ENCODE peak calls at places on chromosomes 11 and 22, in four cellular contexts. One of them, this sample, is unnamed.

GRCh38 chr11:68970921-68971636 is 9.7 kb downstream of the MRGPRD start:
- DNase-seq in mucosa of descending colon: no peak
- DNase-seq in neural progenitor cell: no peak
- DNase-seq in lower lobe of right lung: peak; percentile 15
- DNase-seq in this sample: no peak

GRCh38 chr22:34454598-34454997 is 534.3 kb upstream of the LARGE1 start:
- DNase-seq in mucosa of descending colon: no peak
- DNase-seq in lower lobe of right lung: no peak
- DNase-seq in neural progenitor cell: no peak
- DNase-seq in this sample: no peak

GRCh38 chr11:70532066-70532440 is 133.7 kb downstream of the CTTN start:
- DNase-seq in neural progenitor cell: no peak
- DNase-seq in mucosa of descending colon: peak; percentile 3
- DNase-seq in lower lobe of right lung: no peak
- DNase-seq in this sample: no peak

GRCh38 chr11:12410006-12410728 is 32.8 kb downstream of the PARVA start:
- DNase-seq in lower lobe of right lung: no peak
- DNase-seq in mucosa of descending colon: no peak
- DNase-seq in neural progenitor cell: peak; percentile 44
- DNase-seq in this sample: no peak

GRCh38 chr11:130622126-130622525 is 173.7 kb downstream of the ADAMTS15 start:
- DNase-seq in neural progenitor cell: no peak
- DNase-seq in mucosa of descending colon: no peak
- DNase-seq in lower lobe of right lung: no peak
- DNase-seq in this sample: no peak

GRCh38 chr11:85634747-85635146 is 6.4 kb downstream of the TMEM126B start:
- DNase-seq in lower lobe of right lung: no peak
- DNase-seq in mucosa of descending colon: no peak
- DNase-seq in neural progenitor cell: no peak
- DNase-seq in this sample: no peak

GRCh38 chr11:73229321-73230275 is 11.5 kb downstream of the P2RY2 start:
- DNase-seq in mucosa of descending colon: no peak
- DNase-seq in lower lobe of right lung: no peak
- DNase-seq in neural progenitor cell: no peak
- DNase-seq in this sample: no peak

GRCh38 chr11:86072211-86072610 is 3.3 kb upstream of the PICALM start:
- DNase-seq in mucosa of descending colon: no peak
- DNase-seq in neural progenitor cell: no peak
- DNase-seq in lower lobe of right lung: no peak
- DNase-seq in this sample: no peak

GRCh38 chr11:122796128-122796717 is 42.1 kb upstream of the CRTAM start:
- DNase-seq in lower lobe of right lung: peak; percentile 60
- DNase-seq in neural progenitor cell: peak; percentile 59
- DNase-seq in mucosa of descending colon: peak; percentile 70
- DNase-seq in this sample: no peak

GRCh38 chr11:68843703-68844312 is 2.1 kb upstream of the CPT1A start:
- DNase-seq in mucosa of descending colon: peak; percentile 96
- DNase-seq in lower lobe of right lung: peak; percentile 93
- DNase-seq in neural progenitor cell: peak; percentile 57
- DNase-seq in this sample: no peak

GRCh38 chr11:71120346-71120963 is 131.9 kb downstream of the SHANK2 start:
- DNase-seq in lower lobe of right lung: peak; percentile 56
- DNase-seq in mucosa of descending colon: peak; percentile 49
- DNase-seq in neural progenitor cell: peak; percentile 84
- DNase-seq in this sample: no peak

GRCh38 chr11:117999354-117999993 is 13.3 kb downstream of the IL10RA start:
- DNase-seq in neural progenitor cell: no peak
- DNase-seq in lower lobe of right lung: no peak
- DNase-seq in mucosa of descending colon: no peak
- DNase-seq in this sample: no peak

GRCh38 chr22:38175206-38176118 is 6.2 kb downstream of the PLA2G6 start:
- DNase-seq in neural progenitor cell: no peak
- DNase-seq in mucosa of descending colon: no peak
- DNase-seq in lower lobe of right lung: no peak
- DNase-seq in this sample: no peak

GRCh38 chr22:20549232-20549841 is 41.9 kb downstream of the MED15 start:
- DNase-seq in neural progenitor cell: no peak
- DNase-seq in mucosa of descending colon: peak; percentile 2
- DNase-seq in lower lobe of right lung: peak; percentile 48
- DNase-seq in this sample: no peak

GRCh38 chr22:22753526-22754267 is 109.3 kb downstream of the GGTLC2 start:
- DNase-seq in mucosa of descending colon: peak; percentile 82
- DNase-seq in neural progenitor cell: peak; percentile 70
- DNase-seq in lower lobe of right lung: no peak
- DNase-seq in this sample: no peak

GRCh38 chr22:32720924-32721323 is 80.6 kb upstream of the TIMP3 start:
- DNase-seq in mucosa of descending colon: no peak
- DNase-seq in lower lobe of right lung: no peak
- DNase-seq in neural progenitor cell: no peak
- DNase-seq in this sample: no peak

GRCh38 chr11:129998107-129998506 is 4.5 kb downstream of the PRDM10 start:
- DNase-seq in neural progenitor cell: no peak
- DNase-seq in mucosa of descending colon: no peak
- DNase-seq in lower lobe of right lung: no peak
- DNase-seq in this sample: no peak

GRCh38 chr11:8352852-8353505 is 89.3 kb upstream of the LMO1 start:
- DNase-seq in neural progenitor cell: peak; percentile 29
- DNase-seq in mucosa of descending colon: no peak
- DNase-seq in lower lobe of right lung: no peak
- DNase-seq in this sample: no peak

GRCh38 chr11:123054301-123055065 is 7.5 kb downstream of the HSPA8 start:
- DNase-seq in mucosa of descending colon: no peak
- DNase-seq in neural progenitor cell: peak; percentile 93
- DNase-seq in lower lobe of right lung: no peak
- DNase-seq in this sample: no peak

GRCh38 chr11:126627376-126627775 is 271.9 kb downstream of the ST3GAL4 start:
- DNase-seq in neural progenitor cell: no peak
- DNase-seq in lower lobe of right lung: no peak
- DNase-seq in mucosa of descending colon: no peak
- DNase-seq in this sample: no peak

GRCh38 chr11:64186205-64187165 is 514 bp downstream of the STIP1 start:
- DNase-seq in neural progenitor cell: peak; percentile 32
- DNase-seq in mucosa of descending colon: no peak
- DNase-seq in lower lobe of right lung: no peak
- DNase-seq in this sample: no peak

GRCh38 chr11:59255281-59255680 is 42.6 kb upstream of the MPEG1 start:
- DNase-seq in lower lobe of right lung: no peak
- DNase-seq in neural progenitor cell: no peak
- DNase-seq in mucosa of descending colon: no peak
- DNase-seq in this sample: no peak

GRCh38 chr11:65781152-65781961 is 581 bp upstream of the AP5B1 start:
- DNase-seq in neural progenitor cell: peak; percentile 84
- DNase-seq in mucosa of descending colon: peak; percentile 63
- DNase-seq in lower lobe of right lung: peak; percentile 70
- DNase-seq in this sample: no peak

GRCh38 chr11:78946945-78947914 is 372.6 kb upstream of the NARS2 start:
- DNase-seq in neural progenitor cell: no peak
- DNase-seq in lower lobe of right lung: no peak
- DNase-seq in mucosa of descending colon: no peak
- DNase-seq in this sample: no peak

GRCh38 chr11:45541693-45542434 is 123.6 kb downstream of the CHST1 start:
- DNase-seq in mucosa of descending colon: no peak
- DNase-seq in neural progenitor cell: no peak
- DNase-seq in lower lobe of right lung: no peak
- DNase-seq in this sample: no peak

GRCh38 chr11:45535033-45535432 is 130.4 kb downstream of the CHST1 start:
- DNase-seq in mucosa of descending colon: no peak
- DNase-seq in lower lobe of right lung: no peak
- DNase-seq in neural progenitor cell: no peak
- DNase-seq in this sample: no peak

GRCh38 chr11:45537617-45538016 is 127.8 kb downstream of the CHST1 start:
- DNase-seq in neural progenitor cell: no peak
- DNase-seq in lower lobe of right lung: no peak
- DNase-seq in mucosa of descending colon: no peak
- DNase-seq in this sample: no peak

GRCh38 chr11:45538939-45539338 is 126.5 kb downstream of the CHST1 start:
- DNase-seq in neural progenitor cell: no peak
- DNase-seq in lower lobe of right lung: no peak
- DNase-seq in mucosa of descending colon: no peak
- DNase-seq in this sample: no peak

GRCh38 chr11:45538363-45538762 is 127.1 kb downstream of the CHST1 start:
- DNase-seq in mucosa of descending colon: no peak
- DNase-seq in neural progenitor cell: no peak
- DNase-seq in lower lobe of right lung: no peak
- DNase-seq in this sample: no peak
- TF ChIP-seq CTCF in mucosa of descending colon: no peak
- TF ChIP-seq CTCF in neural progenitor cell: no peak
- TF ChIP-seq CTCF in lower lobe of right lung: no peak
- TF ChIP-seq CTCF in this sample: no peak

GRCh38 chr11:3163241-3163981 is 1.7 kb downstream of the OSBPL5 start:
- DNase-seq in lower lobe of right lung: peak; percentile 36
- DNase-seq in mucosa of descending colon: peak; percentile 20
- DNase-seq in neural progenitor cell: no peak
- DNase-seq in this sample: no peak
- H3K4me3 ChIP-seq in lower lobe of right lung: peak overlapping the region; percentile 84
- H3K4me3 ChIP-seq in mucosa of descending colon: no peak overlapping the region
- H3K4me3 ChIP-seq in neural progenitor cell: peak overlapping the region; percentile 73
- H3K4me3 ChIP-seq in this sample: peak overlapping the region; percentile 80

DNA sequence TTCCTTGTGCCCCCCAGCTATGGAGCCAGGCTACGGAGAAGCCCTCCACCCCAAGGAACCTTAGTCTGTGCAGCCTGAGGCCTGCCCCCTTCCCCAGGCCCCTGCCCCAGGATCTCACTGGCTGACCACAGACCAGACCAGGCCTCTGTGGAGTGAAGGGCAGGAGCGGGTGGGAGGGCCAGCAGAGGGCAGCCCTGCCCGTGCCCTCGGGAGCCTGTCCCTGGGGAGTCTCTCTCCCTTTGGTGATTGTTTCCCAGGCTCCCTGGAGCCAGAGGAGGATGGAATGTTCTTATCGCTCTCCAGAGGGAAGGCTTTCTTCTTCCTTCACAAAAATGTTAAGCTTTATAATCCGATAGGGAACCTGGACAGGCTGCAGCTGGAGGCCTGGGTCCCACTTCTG is 455.3 kb downstream of the SOX6 start:
- DNase-seq in neural progenitor cell: peak; percentile 39
- DNase-seq in lower lobe of right lung: no peak
- DNase-seq in mucosa of descending colon: no peak
- DNase-seq in this sample: no peak
- TF ChIP-seq CTCF in neural progenitor cell: peak; percentile 30
- TF ChIP-seq CTCF in lower lobe of right lung: peak; percentile 24
- TF ChIP-seq CTCF in mucosa of descending colon: no peak
- TF ChIP-seq CTCF in this sample: no peak

GRCh38 chr11:115787302-115787701 is 283.1 kb upstream of the CADM1 start:
- DNase-seq in neural progenitor cell: no peak
- DNase-seq in lower lobe of right lung: no peak
- DNase-seq in mucosa of descending colon: no peak
- DNase-seq in this sample: no peak
- H3K4me3 ChIP-seq in neural progenitor cell: no peak overlapping the region
- H3K4me3 ChIP-seq in lower lobe of right lung: no peak overlapping the region
- H3K4me3 ChIP-seq in mucosa of descending colon: no peak overlapping the region
- H3K4me3 ChIP-seq in this sample: no peak overlapping the region

GRCh38 chr11:22671751-22672150 is 5.3 kb downstream of the GAS2 start:
- DNase-seq in lower lobe of right lung: no peak
- DNase-seq in mucosa of descending colon: no peak
- DNase-seq in neural progenitor cell: no peak
- DNase-seq in this sample: no peak

GRCh38 chr11:22666700-22667439 is 459 bp downstream of the GAS2 start:
- DNase-seq in mucosa of descending colon: peak; percentile 35
- DNase-seq in lower lobe of right lung: peak; percentile 48
- DNase-seq in neural progenitor cell: peak; percentile 78
- DNase-seq in this sample: no peak

GRCh38 chr11:22669368-22669767 is 3.0 kb downstream of the GAS2 start:
- DNase-seq in mucosa of descending colon: no peak
- DNase-seq in lower lobe of right lung: no peak
- DNase-seq in neural progenitor cell: no peak
- DNase-seq in this sample: no peak

GRCh38 chr11:22668005-22668796 is 1.8 kb downstream of the GAS2 start:
- DNase-seq in lower lobe of right lung: no peak
- DNase-seq in mucosa of descending colon: no peak
- DNase-seq in neural progenitor cell: no peak
- DNase-seq in this sample: no peak

DNA sequence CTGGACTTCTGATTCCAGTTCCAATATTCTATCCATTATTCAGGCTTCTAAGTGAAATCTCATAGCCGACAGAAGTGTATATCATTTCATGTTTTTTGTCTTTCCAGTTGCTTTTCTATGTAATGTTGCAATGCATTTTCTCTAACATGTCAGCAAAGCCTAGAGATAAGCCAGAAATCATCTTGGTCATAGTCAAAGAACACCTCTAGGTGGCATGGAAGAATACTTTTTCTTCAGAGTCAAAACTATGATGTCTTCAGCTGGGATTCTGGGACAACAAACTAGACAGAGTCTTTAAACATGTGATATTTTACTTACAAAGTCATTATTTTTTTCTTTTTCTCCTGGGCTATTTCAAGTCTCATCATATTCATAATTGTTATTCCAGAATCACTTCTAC is 4.4 kb downstream of the GAS2 start:
- DNase-seq in neural progenitor cell: no peak
- DNase-seq in lower lobe of right lung: no peak
- DNase-seq in mucosa of descending colon: no peak
- DNase-seq in this sample: no peak
- TF ChIP-seq CTCF in neural progenitor cell: peak; percentile 51
- TF ChIP-seq CTCF in lower lobe of right lung: no peak
- TF ChIP-seq CTCF in mucosa of descending colon: no peak
- TF ChIP-seq CTCF in this sample: no peak

DNA sequence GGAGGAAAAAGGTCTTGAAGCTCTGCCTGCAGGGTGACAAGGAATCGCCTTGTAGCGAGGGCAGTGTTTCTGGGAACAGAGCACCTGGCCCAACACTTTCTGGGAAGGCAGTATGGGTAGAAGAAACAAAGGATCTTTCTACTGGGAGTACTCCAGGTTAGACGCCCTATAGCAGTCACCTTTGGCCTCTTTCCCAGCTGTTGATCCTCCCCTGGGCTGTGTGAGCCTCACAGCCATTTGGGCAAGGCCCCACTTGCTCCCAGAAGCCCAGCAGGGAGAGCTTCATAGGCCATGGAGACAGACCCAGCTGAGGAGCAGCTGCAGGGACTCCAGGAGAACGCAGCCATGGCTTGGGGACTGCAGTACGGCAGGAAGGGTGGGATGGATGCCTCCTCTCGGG is 1.2 kb downstream of the SLCO2B1 start:
- DNase-seq in neural progenitor cell: no peak
- DNase-seq in mucosa of descending colon: peak; percentile 56
- DNase-seq in lower lobe of right lung: no peak
- DNase-seq in this sample: no peak
- H3K4me3 ChIP-seq in neural progenitor cell: no peak overlapping the region
- H3K4me3 ChIP-seq in mucosa of descending colon: no peak overlapping the region
- H3K4me3 ChIP-seq in lower lobe of right lung: peak overlapping the region; percentile 54
- H3K4me3 ChIP-seq in this sample: no peak overlapping the region

GRCh38 chr22:23862103-23862502 is 4.4 kb downstream of the SLC2A11 start:
- DNase-seq in mucosa of descending colon: no peak
- DNase-seq in neural progenitor cell: peak; percentile 68
- DNase-seq in lower lobe of right lung: peak; percentile 42
- DNase-seq in this sample: no peak
- TF ChIP-seq CTCF in mucosa of descending colon: no peak
- TF ChIP-seq CTCF in neural progenitor cell: peak; percentile 64
- TF ChIP-seq CTCF in lower lobe of right lung: peak; percentile 39
- TF ChIP-seq CTCF in this sample: peak; percentile 78

This sample was measured in AG04449.